ENCODE peak calls at places on chromosome X, in nine cellular contexts. E is MM.1S; M is stimulated activated naive B cell treated with anti-CD40 and anti-IgM and Interleukin-4, amounts not matched to agents 10 μg/mL and 1 μg/mL and 100 μg/mL, for 72 hours; V is endodermal cell; R is HFFc6; C is fibroblast of pulmonary artery; X is GM10248; B is activated CD8-positive, alpha-beta memory T cell treated with anti-CD3 and anti-CD28 coated beads for 48 hours; Q is HS-27A. G is an unnamed sample.

GRCh38 chrX:125150231-125150630 is 169.4 kb upstream of the TEX13C start:
- DNase-seq in X (no peak), E (no peak), B (no peak), C (no peak), V (no peak), M (no peak), R (no peak), Q (no peak), G (no peak)

GRCh38 chrX:108090474-108091265 is 672 bp downstream of the PSMD10 start:
- DNase-seq in C (peak; percentile 45), E (no peak), R (peak; percentile 61), B (no peak), M (no peak), X (no peak), Q (peak; percentile 35), V (no peak), G (no peak)

GRCh38 chrX:19625612-19626011 is 110.3 kb upstream of the MAP3K15 start:
- DNase-seq in B (peak; percentile 5), V (no peak), R (no peak), E (no peak), M (no peak), Q (no peak), X (no peak), C (no peak), G (no peak)

GRCh38 chrX:115584715-115585114 is 23.7 kb downstream of the PLS3 start:
- DNase-seq in B (no peak), M (no peak), X (no peak), R (peak; percentile 39), C (peak; percentile 46), Q (no peak), V (no peak), E (no peak), G (no peak)

GRCh38 chrX:24761306-24761705 is 67.6 kb downstream of the POLA1 start:
- DNase-seq in E (no peak), R (no peak), X (no peak), C (no peak), Q (no peak), B (no peak), V (no peak), M (no peak), G (no peak)

GRCh38 chrX:109990582-109991276 is 12.2 kb upstream of the TMEM164 start:
- DNase-seq in Q (no peak), C (no peak), X (no peak), M (no peak), R (no peak), V (no peak), B (no peak), E (peak; percentile 52), G (no peak)

GRCh38 chrX:318068-318738 is 393 bp downstream of the GTPBP6 start:
- DNase-seq in C (peak; percentile 99), M (peak; percentile 98), X (peak; percentile 93), E (peak; percentile 97), V (peak; percentile 100), B (peak; percentile 94), R (peak; percentile 98), Q (peak; percentile 85), G (peak; percentile 99)

GRCh38 chrX:136397001-136397400 is 90.7 kb upstream of the BRS3 start:
- DNase-seq in Q (no peak), C (no peak), E (no peak), V (peak; percentile 49), X (no peak), M (no peak), B (no peak), R (no peak), G (no peak)

GRCh38 chrX:56763556-56764152 is 34.6 kb downstream of the NBDY start:
- DNase-seq in V (peak; percentile 55), R (no peak), M (peak; percentile 81), B (no peak), X (peak; percentile 48), C (no peak), E (peak; percentile 95), Q (no peak), G (peak; percentile 41)

GRCh38 chrX:139762400-139763183 is 54.6 kb upstream of the MCF2 start:
- DNase-seq in E (no peak), V (no peak), Q (no peak), R (no peak), M (no peak), B (no peak), C (peak; percentile 84), X (no peak), G (no peak)

GRCh38 chrX:153723351-153724251 is 586 bp downstream of the BCAP31 start:
- DNase-seq in C (peak; percentile 40), E (peak; percentile 54), B (no peak), X (peak; percentile 65), M (peak; percentile 54), V (peak; percentile 76), Q (peak; percentile 17), R (peak; percentile 21), G (peak; percentile 63)

GRCh38 chrX:53688300-53688699 is 1.8 kb upstream of the HUWE1 start:
- DNase-seq in C (no peak), R (no peak), M (no peak), E (no peak), B (no peak), Q (no peak), X (no peak), V (no peak), G (no peak)